ENCODE peak calls at places on chromosome 21, in seven cellular contexts. I is H9; A is HS-5; B is CD4-positive, alpha-beta T cell; L is amniotic stem cell; R is GM10248; J is HS-27A. U is an unnamed sample.
A peak's percentile ranks its signal among the peaks of the same experiment; 100 is the strongest.

GRCh38 chr21:46144464-46145070 is 10.8 kb downstream of the FTCD start:
- DNase-seq in L (no peak), R (no peak), A (no peak), I (no peak), B (no peak), J (no peak), U (no peak)

GRCh38 chr21:19850157-19850556 is 1148.1 kb upstream of the NCAM2 start:
- DNase-seq in B (no peak), A (no peak), J (no peak), I (no peak), L (no peak), R (no peak), U (no peak)

GRCh38 chr21:22855581-22855980 is 1857.4 kb downstream of the NCAM2 start:
- DNase-seq in J (no peak), L (no peak), B (no peak), I (no peak), R (no peak), A (peak; percentile 15), U (no peak)

GRCh38 chr21:44765231-44766013 is 36.2 kb downstream of the UBE2G2 start:
- DNase-seq in I (no peak), L (no peak), B (peak; percentile 36), J (no peak), A (no peak), R (no peak), U (no peak)

GRCh38 chr21:41832230-41833137 is 46.7 kb downstream of the PRDM15 start:
- DNase-seq in A (no peak), J (no peak), I (no peak), B (no peak), L (no peak), R (no peak), U (no peak)

GRCh38 chr21:45450741-45451740 is 46.1 kb downstream of the COL18A1 start:
- DNase-seq in L (no peak), B (no peak), R (no peak), I (no peak), J (no peak), A (no peak), U (no peak)

GRCh38 chr21:38306407-38306806 is 49.6 kb downstream of the KCNJ15 start:
- DNase-seq in A (no peak), J (no peak), L (no peak), B (no peak), R (no peak), I (no peak), U (peak; percentile 65)

GRCh38 chr21:15604424-15604823 is 125.4 kb upstream of the USP25 start:
- DNase-seq in L (no peak), A (peak; percentile 69), B (no peak), J (peak; percentile 94), I (no peak), R (no peak), U (peak; percentile 67)

GRCh38 chr21:44348861-44349260 is 4.6 kb upstream of the TRPM2 start:
- DNase-seq in B (no peak), R (no peak), I (no peak), A (no peak), J (no peak), L (no peak), U (no peak)

GRCh38 chr21:23644768-23645167 is 1962.5 kb downstream of the MRPL39 start:
- DNase-seq in J (no peak), B (no peak), R (no peak), I (no peak), A (no peak), L (no peak), U (no peak)

GRCh38 chr21:15135867-15136629 is 71.2 kb upstream of the NRIP1 start:
- DNase-seq in J (no peak), I (no peak), L (no peak), A (no peak), R (no peak), B (no peak), U (no peak)

GRCh38 chr21:34589511-34590282 is 25.2 kb downstream of the RCAN1 start:
- DNase-seq in A (no peak), B (no peak), R (no peak), J (no peak), L (no peak), I (no peak), U (no peak)

GRCh38 chr21:41880153-41880552 is 1.0 kb upstream of the PRDM15 start:
- DNase-seq in J (no peak), B (no peak), L (no peak), R (no peak), A (no peak), I (no peak), U (no peak)

GRCh38 chr21:42777757-42778344 is 101.5 kb downstream of the WDR4 start:
- DNase-seq in B (no peak), R (peak; percentile 62), L (no peak), J (no peak), I (no peak), A (no peak), U (no peak)

GRCh38 chr21:33762798-33763572 is 120.7 kb downstream of the ITSN1 start:
- DNase-seq in A (no peak), I (no peak), B (no peak), R (no peak), L (no peak), J (no peak), U (no peak)

GRCh38 chr21:46009951-46010655 is 28.5 kb downstream of the COL6A1 start:
- DNase-seq in I (peak; percentile 28), L (no peak), A (no peak), B (no peak), R (no peak), J (no peak), U (no peak)

GRCh38 chr21:29323189-29323588 is 24.5 kb downstream of the BACH1 start:
- DNase-seq in I (no peak), J (no peak), R (no peak), A (no peak), B (no peak), L (no peak), U (no peak)

GRCh38 chr21:34320006-34320405 is 43.8 kb upstream of the KCNE2 start:
- DNase-seq in L (no peak), A (no peak), J (no peak), R (no peak), B (no peak), I (no peak), U (no peak)

GRCh38 chr21:42002421-42002958 is 7.7 kb downstream of the ZBTB21 start:
- DNase-seq in R (peak; percentile 59), I (no peak), A (peak; percentile 81), B (peak; percentile 57), L (peak; percentile 96), J (no peak), U (peak; percentile 69)

GRCh38 chr21:46477765-46478164 is 19.1 kb downstream of the DIP2A start:
- DNase-seq in R (no peak), B (no peak), J (no peak), I (no peak), L (no peak), A (peak; percentile 28), U (no peak)

GRCh38 chr21:41950941-41951408 is 2.8 kb downstream of the C2CD2 start:
- DNase-seq in R (no peak), A (no peak), B (no peak), L (no peak), I (peak; percentile 51), J (no peak), U (no peak)

GRCh38 chr21:27802816-27803475 is 836.1 kb upstream of the ADAMTS5 start:
- DNase-seq in L (no peak), J (peak; percentile 47), A (no peak), B (no peak), I (peak; percentile 57), R (peak; percentile 8), U (peak; percentile 15)

GRCh38 chr21:29155118-29155932 is 24.9 kb downstream of the MAP3K7CL start:
- DNase-seq in I (peak; percentile 49), R (no peak), L (no peak), J (no peak), A (no peak), B (no peak), U (peak; percentile 58)

GRCh38 chr21:39009587-39010225 is 173.5 kb downstream of the PSMG1 start:
- DNase-seq in B (no peak), R (no peak), L (no peak), J (no peak), I (no peak), A (no peak), U (no peak)